ENCODE peak calls at places on chromosomes 6 and 20, in four cellular contexts. T is omental fat pad, G is mucosa of descending colon, J is AG04449. P is an unnamed sample.

GRCh38 chr6:148818939-148819575 is 72.2 kb downstream of the UST start:
- DNase-seq in T (no peak), G (no peak), J (no peak), P (no peak)

GRCh38 chr6:37495199-37495913 is 4.3 kb downstream of the CCDC167 start:
- DNase-seq in T (no peak), G (no peak), J (no peak), P (no peak)

GRCh38 chr6:73064261-73064660 is 161.0 kb downstream of the KHDC1L start:
- DNase-seq in T (no peak), G (no peak), J (no peak), P (no peak)

GRCh38 chr6:27837636-27838512 is 74.3 kb downstream of the OR2B2 start:
- DNase-seq in T (no peak), G (peak; percentile 93), J (peak; percentile 98), P (peak; percentile 87)

GRCh38 chr6:88211446-88211845 is 45.3 kb upstream of the CNR1 start:
- DNase-seq in T (no peak), G (no peak), J (no peak), P (no peak)

GRCh38 chr6:4351857-4352669 is 216.7 kb upstream of the ECI2 start:
- DNase-seq in T (peak; percentile 48), G (peak; percentile 66), J (peak; percentile 89), P (peak; percentile 42)

GRCh38 chr6:166106076-166106686 is 61.5 kb downstream of the TBXT start:
- DNase-seq in T (peak; percentile 83), G (no peak), J (peak; percentile 10), P (peak; percentile 73)

GRCh38 chr20:34088871-34089479 is 23.1 kb downstream of the EIF2S2 start:
- DNase-seq in T (no peak), G (no peak), J (no peak), P (no peak)

GRCh38 chr6:107489636-107490567 is at the start of gene SOBP:
- DNase-seq in T (no peak), G (peak; percentile 66), J (no peak), P (peak; percentile 33)

GRCh38 chr20:21315138-21315537 is 12.0 kb downstream of the XRN2 start:
- DNase-seq in T (no peak), G (no peak), J (peak; percentile 14), P (no peak)

GRCh38 chr6:170292778-170293164 is 1.9 kb upstream of the DLL1 start:
- DNase-seq in T (no peak), G (no peak), J (no peak), P (no peak)

GRCh38 chr6:108589244-108589730 is 28.6 kb downstream of the FOXO3 start:
- DNase-seq in T (no peak), G (peak; percentile 78), J (no peak), P (peak; percentile 83)

GRCh38 chr20:38579921-38580320 is 1.1 kb upstream of the ADIG start:
- DNase-seq in T (no peak), G (no peak), J (no peak), P (no peak)

GRCh38 chr6:79404677-79405076 is 132.6 kb downstream of the LCA5 start:
- DNase-seq in T (no peak), G (peak; percentile 79), J (no peak), P (peak; percentile 58)

GRCh38 chr6:28673800-28674671 is 148.4 kb downstream of the GPX5 start:
- DNase-seq in T (no peak), G (no peak), J (peak; percentile 16), P (no peak)

GRCh38 chr6:47634210-47635047 is 64.0 kb upstream of the ADGRF4 start:
- DNase-seq in T (no peak), G (peak; percentile 48), J (no peak), P (peak; percentile 72)

GRCh38 chr6:79810878-79811277 is 136.5 kb downstream of the ELOVL4 start:
- DNase-seq in T (no peak), G (no peak), J (no peak), P (no peak)

GRCh38 chr6:44253307-44254101 is 3.8 kb downstream of the SLC35B2 start:
- DNase-seq in T (no peak), G (no peak), J (no peak), P (peak; percentile 68)

GRCh38 chr20:21102252-21102609 is 3.9 kb downstream of the LINC00237 start:
- DNase-seq in T (no peak), G (no peak), J (no peak), P (no peak)

GRCh38 chr20:13857304-13857703 is 72.5 kb downstream of the NDUFAF5 start:
- DNase-seq in T (no peak), G (no peak), J (no peak), P (no peak)

GRCh38 chr6:168093634-168094033 is 14.6 kb upstream of the FRMD1 start:
- DNase-seq in T (no peak), G (no peak), J (no peak), P (no peak)

GRCh38 chr20:62528983-62529891 is 53.4 kb upstream of the GATA5 start:
- DNase-seq in T (no peak), G (no peak), J (no peak), P (no peak)

GRCh38 chr6:101918476-101918875 is 525.0 kb downstream of the GRIK2 start:
- DNase-seq in T (no peak), G (no peak), J (no peak), P (no peak)

GRCh38 chr6:30135757-30136156 is at the start of gene TRIM40:
- DNase-seq in T (no peak), G (peak; percentile 75), J (no peak), P (peak; percentile 86)

GRCh38 chr6:946546-946945 is 253.6 kb upstream of the EXOC2 start:
- DNase-seq in T (no peak), G (no peak), J (peak; percentile 21), P (no peak)

GRCh38 chr20:64036346-64037198 is 590 bp downstream of the C20orf204 start:
- DNase-seq in T (no peak), G (peak; percentile 45), J (no peak), P (no peak)

GRCh38 chr6:18837013-18837412 is 449.9 kb downstream of the RNF144B start:
- DNase-seq in T (no peak), G (no peak), J (no peak), P (no peak)

GRCh38 chr6:107064579-107065065 is 36.6 kb downstream of the MTRES1 start:
- DNase-seq in T (no peak), G (no peak), J (no peak), P (peak; percentile 20)

GRCh38 chr6:128350416-128351254 is 169.8 kb downstream of the PTPRK start:
- DNase-seq in T (no peak), G (no peak), J (no peak), P (no peak)

GRCh38 chr20:2871111-2871465 is 2.2 kb upstream of the PTPRA start:
- DNase-seq in T (no peak), G (no peak), J (no peak), P (no peak)

GRCh38 chr6:81962198-81962597 is 209.7 kb upstream of the TENT5A start:
- DNase-seq in T (no peak), G (no peak), J (no peak), P (no peak)

GRCh38 chr6:3324262-3324942 is 65.7 kb downstream of the PSMG4 start:
- DNase-seq in T (no peak), G (no peak), J (peak; percentile 75), P (no peak)

GRCh38 chr6:13573669-13574110 is 711 bp upstream of the SIRT5 start:
- DNase-seq in T (no peak), G (peak; percentile 63), J (no peak), P (peak; percentile 53)

GRCh38 chr20:1299522-1299921 is 29.4 kb downstream of the SDCBP2 start:
- DNase-seq in T (no peak), G (no peak), J (no peak), P (no peak)

GRCh38 chr6:18681828-18682503 is 294.8 kb downstream of the RNF144B start:
- DNase-seq in T (no peak), G (no peak), J (no peak), P (no peak)

GRCh38 chr6:155273438-155273837 is 9.6 kb downstream of the CLDN20 start:
- DNase-seq in T (no peak), G (no peak), J (peak; percentile 79), P (no peak)

GRCh38 chr6:137926207-137926731 is 59.2 kb downstream of the TNFAIP3 start:
- DNase-seq in T (no peak), G (no peak), J (peak; percentile 77), P (no peak)

GRCh38 chr6:154951400-154952200 is 43.5 kb upstream of the TIAM2 start:
- DNase-seq in T (no peak), G (no peak), J (no peak), P (no peak)